ENCODE peak calls at places on chromosomes 12 and 14, in seven cellular contexts. V is vagina, T is HL-60, F is suprapubic skin, U is HepG2, X is GM23338, W is Panc1. J is an unnamed sample.

GRCh38 chr14:99584823-99585222 is 19.2 kb downstream of the CCDC85C start:
- DNase-seq in T (no peak), U (no peak), X (no peak), W (no peak), F (no peak), V (no peak), J (no peak)

GRCh38 chr12:65278576-65279386 is at the start of gene MSRB3:
- DNase-seq in W (no peak), T (peak), V (no peak), U (peak), F (peak), X (peak), J (peak)

GRCh38 chr14:72982146-72982708 is 44.7 kb downstream of the ZFYVE1 start:
- DNase-seq in W (no peak), X (no peak), T (no peak), V (no peak), F (no peak), U (no peak), J (no peak)

GRCh38 chr12:56315256-56315625 is 547 bp downstream of the CNPY2 start:
- DNase-seq in V (no peak), U (no peak), W (no peak), T (no peak), F (no peak), X (peak), J (no peak)

GRCh38 chr14:33646692-33647260 is 304.1 kb downstream of the EGLN3 start:
- DNase-seq in T (no peak), U (no peak), F (no peak), X (no peak), W (no peak), V (no peak), J (no peak)

GRCh38 chr12:49838973-49839633 is 3.8 kb downstream of the BCDIN3D start:
- DNase-seq in X (peak), W (no peak), T (peak), V (no peak), U (peak), F (no peak), J (no peak)

GRCh38 chr12:94805749-94806148 is 155.4 kb upstream of the TMCC3 start:
- DNase-seq in W (no peak), F (no peak), U (no peak), V (no peak), X (no peak), T (no peak), J (no peak)

GRCh38 chr12:7129647-7130536 is at the start of gene CLSTN3:
- DNase-seq in X (peak), F (peak), V (no peak), T (no peak), U (peak), W (no peak), J (peak)

GRCh38 chr14:51006781-51007211 is 62.5 kb upstream of the PYGL start:
- DNase-seq in V (no peak), X (no peak), T (peak), W (no peak), U (no peak), F (peak), J (no peak)

GRCh38 chr12:53781218-53781801 is 29.5 kb upstream of the CISTR start:
- DNase-seq in F (no peak), U (no peak), V (no peak), W (no peak), X (peak), T (no peak), J (no peak)

GRCh38 chr14:72049462-72049861 is 117.2 kb downstream of the RGS6 start:
- DNase-seq in T (no peak), V (no peak), X (no peak), U (no peak), F (no peak), W (no peak), J (no peak)

GRCh38 chr14:65910108-65910507 is 497.6 kb downstream of the FUT8 start:
- DNase-seq in T (no peak), X (no peak), V (no peak), W (no peak), U (no peak), F (no peak), J (no peak)

GRCh38 chr14:41144370-41144769 is 462.3 kb upstream of the LRFN5 start:
- DNase-seq in X (no peak), F (no peak), U (no peak), V (no peak), W (no peak), T (no peak), J (no peak)

GRCh38 chr14:45906257-45906656 is 653.3 kb upstream of the MIS18BP1 start:
- DNase-seq in V (no peak), U (no peak), X (no peak), F (no peak), W (no peak), T (no peak), J (no peak)

GRCh38 chr12:9091933-9092598 is 23.7 kb downstream of the A2M start:
- DNase-seq in W (no peak), U (no peak), V (no peak), T (no peak), X (no peak), F (no peak), J (no peak)

GRCh38 chr12:30740274-30740673 is 14.5 kb downstream of the CAPRIN2 start:
- DNase-seq in U (no peak), W (no peak), F (no peak), V (no peak), X (no peak), T (no peak), J (no peak)

GRCh38 chr12:3598896-3599295 is 107.9 kb downstream of the PRMT8 start:
- DNase-seq in F (no peak), V (no peak), U (no peak), T (no peak), W (no peak), X (no peak), J (peak)

GRCh38 chr12:127688901-127689428 is 578.0 kb upstream of the TMEM132C start:
- DNase-seq in T (no peak), X (no peak), V (no peak), W (no peak), U (no peak), F (no peak), J (no peak)

GRCh38 chr14:67564236-67564635 is 31.1 kb downstream of the PLEKHH1 start:
- DNase-seq in U (no peak), F (peak), X (no peak), V (no peak), T (no peak), W (no peak), J (no peak)

GRCh38 chr12:49705479-49706267 is 1.5 kb downstream of the FMNL3 start:
- DNase-seq in V (no peak), X (peak), T (peak), U (peak), W (no peak), F (no peak), J (peak)

GRCh38 chr14:104868060-104868740 is 3.1 kb downstream of the CEP170B start:
- DNase-seq in X (no peak), V (no peak), U (no peak), W (no peak), T (no peak), F (peak), J (peak)

GRCh38 chr12:92107621-92108131 is 38.0 kb downstream of the BTG1 start:
- DNase-seq in F (no peak), X (peak), T (no peak), V (no peak), U (no peak), W (no peak), J (no peak)

GRCh38 chr12:89529738-89530137 is 3.9 kb upstream of the POC1B start:
- DNase-seq in W (peak), T (peak), U (peak), X (peak), V (no peak), F (no peak), J (no peak)

GRCh38 chr12:48991247-48992050 is 7.7 kb downstream of the DDN start:
- DNase-seq in F (no peak), U (no peak), T (no peak), X (no peak), W (no peak), V (no peak), J (no peak)

GRCh38 chr12:13666806-13667205 is 314.6 kb downstream of the GRIN2B start:
- DNase-seq in F (no peak), V (no peak), W (no peak), X (no peak), T (no peak), U (no peak), J (no peak)

GRCh38 chr12:100573168-100573498 is 351 bp upstream of the GAS2L3 start:
- DNase-seq in V (no peak), W (no peak), F (no peak), U (no peak), X (no peak), T (no peak), J (no peak)

GRCh38 chr14:72518809-72519377 is 375.0 kb downstream of the DPF3 start:
- DNase-seq in V (no peak), T (no peak), X (no peak), W (no peak), U (no peak), F (no peak), J (no peak)

DNA sequence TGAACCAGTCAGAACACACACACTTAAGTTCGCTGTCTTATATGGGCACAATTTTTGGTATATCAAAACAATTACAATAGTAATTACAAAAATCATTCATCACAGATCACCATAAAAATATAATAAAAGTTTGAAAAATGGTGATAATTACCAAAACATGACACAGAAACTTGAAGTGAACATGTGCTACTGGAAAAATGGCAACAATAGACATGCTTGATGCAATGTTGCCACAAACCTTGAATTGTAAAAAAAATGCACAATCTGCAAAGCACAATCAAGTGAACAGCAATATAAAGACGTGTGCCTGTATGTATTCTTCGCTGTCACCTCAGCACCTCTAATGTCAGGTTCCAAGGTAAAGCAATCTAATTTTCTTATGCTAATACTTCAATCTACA is 117.6 kb downstream of the PRKD1 start:
- DNase-seq in W (no peak), V (no peak), F (no peak), X (no peak), T (no peak), U (no peak), J (no peak)
- H3K27ac ChIP-seq in W (no peak), V (no peak), F (no peak), X (no peak), T (no peak), U (no peak), J (no peak)

GRCh38 chr12:106228320-106228710 is 19.5 kb downstream of the CKAP4 start:
- DNase-seq in U (no peak), T (no peak), X (no peak), F (no peak), V (no peak), W (no peak), J (peak)

GRCh38 chr12:106224392-106224706 is 23.5 kb downstream of the CKAP4 start:
- DNase-seq in X (no peak), T (no peak), V (no peak), U (no peak), W (no peak), F (no peak), J (no peak)

GRCh38 chr12:106227641-106228319 is 20.0 kb downstream of the CKAP4 start:
- DNase-seq in V (no peak), W (no peak), F (peak), T (peak), U (peak), X (no peak), J (peak)

GRCh38 chr12:106229036-106229591 is 18.7 kb downstream of the CKAP4 start:
- DNase-seq in T (no peak), W (no peak), X (no peak), U (no peak), F (no peak), V (no peak), J (peak)

DNA sequence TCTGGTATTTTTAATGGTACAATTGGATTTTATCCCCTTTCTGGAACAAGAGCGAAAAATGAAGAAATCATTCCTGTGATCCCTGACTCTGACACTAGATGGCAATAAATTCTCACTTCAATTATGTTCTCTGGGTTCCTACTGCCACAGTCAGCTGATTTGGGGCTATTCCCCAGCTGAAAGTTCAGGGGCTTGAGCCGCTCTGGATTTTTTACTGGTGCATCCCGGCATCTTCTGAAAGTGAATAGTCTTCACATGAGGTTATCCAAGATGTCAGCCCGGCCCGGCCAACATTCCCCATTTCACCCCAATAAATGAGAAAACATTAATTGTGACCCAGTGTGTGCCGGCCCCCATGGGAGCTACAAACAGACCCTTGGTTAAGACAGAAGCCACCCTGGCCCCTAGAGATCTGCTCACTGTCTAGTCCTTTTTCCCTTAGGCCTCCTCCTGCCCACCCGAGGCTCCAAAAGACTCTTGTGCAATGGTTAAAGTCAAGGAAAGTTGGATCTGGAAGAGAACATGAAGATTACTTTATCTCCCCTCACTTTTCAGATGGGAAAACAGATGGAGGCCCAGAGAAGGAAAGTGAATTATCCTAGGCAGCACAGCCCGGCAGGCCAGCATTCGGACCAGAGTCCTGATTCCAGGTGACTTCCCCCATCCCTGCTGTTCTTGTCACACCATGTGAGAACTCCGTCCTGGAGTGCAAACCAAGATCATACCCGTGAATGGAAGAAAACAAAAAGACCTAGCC is 20.8 kb downstream of the CKAP4 start:
- DNase-seq in X (peak), U (peak), T (peak), W (peak), F (no peak), V (no peak), J (peak)
- TF ChIP-seq POLR2AphosphoS5 in X (no peak), U (no peak), T (no peak), W (no peak), F (no peak), V (no peak), J (no peak)

GRCh38 chr12:132579747-132580146 is 30.6 kb downstream of the LRCOL1 start:
- DNase-seq in X (no peak), T (no peak), V (no peak), W (no peak), U (no peak), F (no peak), J (no peak)

GRCh38 chr12:132581348-132582057 is 28.9 kb downstream of the LRCOL1 start:
- DNase-seq in T (no peak), V (no peak), X (peak), W (no peak), U (no peak), F (no peak), J (no peak)

GRCh38 chr12:132582582-132583279 is 27.7 kb downstream of the LRCOL1 start:
- DNase-seq in W (no peak), U (no peak), V (no peak), T (no peak), X (peak), F (no peak), J (no peak)

GRCh38 chr12:132582058-132582420 is 28.3 kb downstream of the LRCOL1 start:
- DNase-seq in X (peak), F (no peak), T (no peak), W (no peak), U (no peak), V (no peak), J (no peak)

GRCh38 chr12:132580701-132581292 is 29.6 kb downstream of the LRCOL1 start:
- DNase-seq in F (no peak), V (no peak), T (no peak), U (no peak), W (no peak), X (no peak), J (no peak)
- H3K27ac ChIP-seq in F (no peak), V (no peak), T (no peak), U (no peak), W (no peak), X (no peak), J (no peak)

GRCh38 chr12:103930787-103931536 is 752 bp downstream of the HSP90B1 start:
- DNase-seq in U (peak), W (no peak), V (no peak), X (peak), F (peak), T (peak), J (peak)
- TF ChIP-seq POLR2AphosphoS5 in U (peak), W (no peak), V (no peak), X (no peak), F (no peak), T (no peak), J (peak)

DNA sequence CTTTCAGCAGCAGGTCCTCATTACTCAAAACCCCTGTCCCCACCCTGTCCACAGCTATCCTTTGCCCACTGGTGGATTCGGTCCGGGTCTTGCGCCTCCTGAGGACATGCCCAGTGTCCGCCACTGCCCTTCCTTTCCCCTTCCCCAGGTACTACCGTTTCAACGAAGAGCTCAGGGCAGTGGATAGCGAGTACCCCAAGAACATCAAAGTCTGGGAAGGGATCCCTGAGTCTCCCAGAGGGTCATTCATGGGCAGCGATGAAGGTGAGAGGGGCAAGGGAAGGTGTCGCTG is 8.7 kb downstream of the MMP14 start:
- DNase-seq in V (no peak), F (no peak), U (no peak), X (no peak), W (no peak), T (no peak), J (no peak)
- H3K27ac ChIP-seq in V (peak), F (no peak), U (no peak), X (no peak), W (no peak), T (no peak), J (peak)

GRCh38 chr12:115149685-115150378 is 465.9 kb upstream of the TBX3 start:
- DNase-seq in X (no peak), W (no peak), V (no peak), U (no peak), T (no peak), F (no peak), J (no peak)
- TF ChIP-seq POLR2AphosphoS5 in X (no peak), W (no peak), V (no peak), U (no peak), T (no peak), F (no peak), J (no peak)

DNA sequence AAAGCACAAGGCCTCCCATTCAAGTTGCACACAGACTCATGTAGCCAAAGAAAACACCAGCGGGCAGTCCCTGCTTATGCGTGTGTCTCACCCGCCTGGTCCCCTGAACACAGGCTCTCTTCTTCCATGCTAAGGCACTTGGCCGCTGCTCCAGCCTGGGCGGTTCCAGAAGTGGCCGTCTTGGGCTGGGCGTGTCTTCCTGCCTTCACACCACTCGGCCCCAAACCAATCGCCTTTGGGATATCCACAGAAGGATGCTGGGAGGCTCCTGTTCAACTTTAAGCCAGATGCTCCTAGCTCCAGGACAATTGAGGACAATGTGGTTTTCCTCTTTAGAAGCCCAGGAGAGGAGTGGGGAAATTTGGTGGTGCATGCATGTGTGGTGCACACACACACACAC is 2.2 kb downstream of the SCARB1 start:
- DNase-seq in X (peak), W (no peak), U (no peak), V (no peak), T (no peak), F (no peak), J (no peak)
- H3K27ac ChIP-seq in X (no peak), W (peak), U (no peak), V (no peak), T (no peak), F (no peak), J (no peak)

J was measured in spleen.